ENCODE peak calls at places on chromosomes 3 and 15, in eight cellular contexts. One of them, this sample, is unnamed.

GRCh38 chr3:76673171-76673570 is 366.7 kb upstream of the ROBO2 start:
- DNase-seq in body of pancreas: no peak
- DNase-seq in lower leg skin: no peak
- DNase-seq in transverse colon: no peak
- DNase-seq in ovary: no peak
- DNase-seq in sigmoid colon: no peak
- DNase-seq in HCT116: no peak
- DNase-seq in A549: no peak
- DNase-seq in this sample: no peak

GRCh38 chr15:37698679-37699078 is 235.8 kb upstream of the TMCO5A start:
- DNase-seq in body of pancreas: no peak
- DNase-seq in transverse colon: no peak
- DNase-seq in ovary: no peak
- DNase-seq in A549: peak; percentile 2
- DNase-seq in HCT116: no peak
- DNase-seq in sigmoid colon: no peak
- DNase-seq in lower leg skin: no peak
- DNase-seq in this sample: no peak

GRCh38 chr3:143484851-143485512 is 363.3 kb downstream of the SLC9A9 start:
- DNase-seq in body of pancreas: no peak
- DNase-seq in A549: peak; percentile 13
- DNase-seq in ovary: no peak
- DNase-seq in transverse colon: no peak
- DNase-seq in lower leg skin: no peak
- DNase-seq in HCT116: peak; percentile 4
- DNase-seq in sigmoid colon: no peak
- DNase-seq in this sample: no peak

GRCh38 chr3:147200545-147200944 is 205.8 kb downstream of the ZIC4 start:
- DNase-seq in transverse colon: no peak
- DNase-seq in A549: no peak
- DNase-seq in HCT116: no peak
- DNase-seq in ovary: no peak
- DNase-seq in body of pancreas: no peak
- DNase-seq in sigmoid colon: no peak
- DNase-seq in lower leg skin: no peak
- DNase-seq in this sample: no peak

GRCh38 chr3:85801955-85802354 is 843.2 kb downstream of the CADM2 start:
- DNase-seq in transverse colon: no peak
- DNase-seq in body of pancreas: peak; percentile 6
- DNase-seq in sigmoid colon: no peak
- DNase-seq in A549: peak; percentile 39
- DNase-seq in ovary: no peak
- DNase-seq in lower leg skin: no peak
- DNase-seq in HCT116: no peak
- DNase-seq in this sample: no peak

GRCh38 chr3:30597131-30597768 is 9.2 kb upstream of the TGFBR2 start:
- DNase-seq in body of pancreas: peak; percentile 71
- DNase-seq in A549: peak; percentile 98
- DNase-seq in ovary: no peak
- DNase-seq in sigmoid colon: no peak
- DNase-seq in lower leg skin: no peak
- DNase-seq in transverse colon: no peak
- DNase-seq in HCT116: peak; percentile 94
- DNase-seq in this sample: no peak

GRCh38 chr15:62248277-62248974 is 83.3 kb upstream of the C2CD4B start:
- DNase-seq in lower leg skin: peak; percentile 72
- DNase-seq in sigmoid colon: no peak
- DNase-seq in ovary: no peak
- DNase-seq in A549: no peak
- DNase-seq in transverse colon: no peak
- DNase-seq in HCT116: no peak
- DNase-seq in body of pancreas: no peak
- DNase-seq in this sample: no peak

GRCh38 chr15:42605281-42605744 is 29.9 kb downstream of the STARD9 start:
- DNase-seq in transverse colon: no peak
- DNase-seq in ovary: no peak
- DNase-seq in HCT116: no peak
- DNase-seq in lower leg skin: no peak
- DNase-seq in A549: no peak
- DNase-seq in sigmoid colon: no peak
- DNase-seq in body of pancreas: no peak
- DNase-seq in this sample: no peak

GRCh38 chr3:151751161-151751560 is 17.4 kb downstream of the AADACL2 start:
- DNase-seq in sigmoid colon: no peak
- DNase-seq in ovary: no peak
- DNase-seq in transverse colon: no peak
- DNase-seq in lower leg skin: no peak
- DNase-seq in body of pancreas: no peak
- DNase-seq in HCT116: no peak
- DNase-seq in A549: no peak
- DNase-seq in this sample: no peak

GRCh38 chr3:184666422-184666821 is 45.4 kb downstream of the MAGEF1 start:
- DNase-seq in sigmoid colon: no peak
- DNase-seq in lower leg skin: no peak
- DNase-seq in ovary: no peak
- DNase-seq in transverse colon: no peak
- DNase-seq in HCT116: no peak
- DNase-seq in A549: no peak
- DNase-seq in body of pancreas: no peak
- DNase-seq in this sample: no peak

GRCh38 chr3:121855555-121855954 is 20.5 kb downstream of the EAF2 start:
- DNase-seq in sigmoid colon: no peak
- DNase-seq in HCT116: peak; percentile 26
- DNase-seq in ovary: no peak
- DNase-seq in A549: peak; percentile 34
- DNase-seq in body of pancreas: no peak
- DNase-seq in transverse colon: no peak
- DNase-seq in lower leg skin: no peak
- DNase-seq in this sample: no peak

GRCh38 chr15:57554063-57554820 is 37.5 kb upstream of the MYZAP start:
- DNase-seq in A549: no peak
- DNase-seq in sigmoid colon: no peak
- DNase-seq in HCT116: no peak
- DNase-seq in body of pancreas: no peak
- DNase-seq in lower leg skin: peak; percentile 77
- DNase-seq in transverse colon: no peak
- DNase-seq in ovary: peak; percentile 43
- DNase-seq in this sample: no peak

GRCh38 chr15:64943512-64944225 is 32.0 kb downstream of the ANKDD1A start:
- DNase-seq in A549: no peak
- DNase-seq in HCT116: no peak
- DNase-seq in sigmoid colon: no peak
- DNase-seq in ovary: no peak
- DNase-seq in transverse colon: no peak
- DNase-seq in lower leg skin: peak; percentile 50
- DNase-seq in body of pancreas: no peak
- DNase-seq in this sample: no peak

GRCh38 chr15:48424076-48424475 is 92.8 kb downstream of the DUT start:
- DNase-seq in sigmoid colon: no peak
- DNase-seq in HCT116: no peak
- DNase-seq in lower leg skin: no peak
- DNase-seq in transverse colon: no peak
- DNase-seq in body of pancreas: no peak
- DNase-seq in ovary: no peak
- DNase-seq in A549: no peak
- DNase-seq in this sample: no peak

GRCh38 chr3:70856414-70857162 is 544.1 kb upstream of the MDFIC2 start:
- DNase-seq in sigmoid colon: no peak
- DNase-seq in ovary: no peak
- DNase-seq in A549: peak; percentile 69
- DNase-seq in HCT116: no peak
- DNase-seq in transverse colon: no peak
- DNase-seq in body of pancreas: no peak
- DNase-seq in lower leg skin: no peak
- DNase-seq in this sample: no peak

GRCh38 chr3:48367201-48367600 is 4.8 kb upstream of the FBXW12 start:
- DNase-seq in ovary: no peak
- DNase-seq in lower leg skin: no peak
- DNase-seq in sigmoid colon: no peak
- DNase-seq in A549: no peak
- DNase-seq in body of pancreas: peak; percentile 78
- DNase-seq in transverse colon: peak; percentile 28
- DNase-seq in HCT116: no peak
- DNase-seq in this sample: no peak

GRCh38 chr15:63277044-63277892 is at the start of gene APH1B:
- DNase-seq in body of pancreas: peak; percentile 89
- DNase-seq in A549: peak; percentile 83
- DNase-seq in transverse colon: peak; percentile 90
- DNase-seq in ovary: peak; percentile 92
- DNase-seq in HCT116: no peak
- DNase-seq in sigmoid colon: peak; percentile 91
- DNase-seq in lower leg skin: peak; percentile 97
- DNase-seq in this sample: peak; percentile 91

GRCh38 chr3:130850044-130850797 is 43.7 kb upstream of the ATP2C1 start:
- DNase-seq in lower leg skin: no peak
- DNase-seq in body of pancreas: peak; percentile 50
- DNase-seq in ovary: no peak
- DNase-seq in transverse colon: no peak
- DNase-seq in sigmoid colon: no peak
- DNase-seq in HCT116: no peak
- DNase-seq in A549: peak; percentile 1
- DNase-seq in this sample: no peak
- H3K4me3 ChIP-seq in lower leg skin: no peak overlapping the region
- H3K4me3 ChIP-seq in body of pancreas: no peak overlapping the region
- H3K4me3 ChIP-seq in ovary: no peak overlapping the region
- H3K4me3 ChIP-seq in transverse colon: no peak overlapping the region
- H3K4me3 ChIP-seq in sigmoid colon: no peak overlapping the region
- H3K4me3 ChIP-seq in HCT116: no peak overlapping the region
- H3K4me3 ChIP-seq in A549: no peak overlapping the region
- H3K4me3 ChIP-seq in this sample: no peak overlapping the region

GRCh38 chr15:81294501-81294850 is 29.5 kb downstream of the STARD5 start:
- DNase-seq in HCT116: no peak
- DNase-seq in sigmoid colon: no peak
- DNase-seq in body of pancreas: no peak
- DNase-seq in A549: no peak
- DNase-seq in transverse colon: peak; percentile 48
- DNase-seq in ovary: no peak
- DNase-seq in lower leg skin: no peak
- DNase-seq in this sample: no peak

GRCh38 chr15:81291916-81292424 is 32.0 kb downstream of the STARD5 start:
- DNase-seq in ovary: no peak
- DNase-seq in A549: no peak
- DNase-seq in HCT116: no peak
- DNase-seq in sigmoid colon: no peak
- DNase-seq in lower leg skin: no peak
- DNase-seq in body of pancreas: no peak
- DNase-seq in transverse colon: peak; percentile 19
- DNase-seq in this sample: no peak

GRCh38 chr15:81293728-81294500 is 30.0 kb downstream of the STARD5 start:
- DNase-seq in sigmoid colon: no peak
- DNase-seq in A549: no peak
- DNase-seq in transverse colon: peak; percentile 65
- DNase-seq in lower leg skin: no peak
- DNase-seq in HCT116: no peak
- DNase-seq in body of pancreas: peak; percentile 52
- DNase-seq in ovary: no peak
- DNase-seq in this sample: no peak

GRCh38 chr15:81289910-81290309 is 34.0 kb downstream of the STARD5 start:
- DNase-seq in transverse colon: no peak
- DNase-seq in A549: no peak
- DNase-seq in sigmoid colon: no peak
- DNase-seq in lower leg skin: no peak
- DNase-seq in body of pancreas: no peak
- DNase-seq in ovary: no peak
- DNase-seq in HCT116: no peak
- DNase-seq in this sample: no peak

GRCh38 chr15:81292516-81293001 is 31.4 kb downstream of the STARD5 start:
- DNase-seq in sigmoid colon: no peak
- DNase-seq in body of pancreas: no peak
- DNase-seq in HCT116: no peak
- DNase-seq in lower leg skin: no peak
- DNase-seq in ovary: no peak
- DNase-seq in transverse colon: peak; percentile 71
- DNase-seq in A549: no peak
- DNase-seq in this sample: no peak
- TF ChIP-seq POLR2A in sigmoid colon: no peak
- TF ChIP-seq POLR2A in body of pancreas: no peak
- TF ChIP-seq POLR2A in HCT116: no peak
- TF ChIP-seq POLR2A in lower leg skin: no peak
- TF ChIP-seq POLR2A in ovary: no peak
- TF ChIP-seq POLR2A in transverse colon: peak; percentile 44
- TF ChIP-seq POLR2A in A549: no peak
- TF ChIP-seq POLR2A in this sample: no peak

GRCh38 chr15:58743161-58743502 is 6.4 kb downstream of the ADAM10 start:
- DNase-seq in lower leg skin: no peak
- DNase-seq in HCT116: no peak
- DNase-seq in transverse colon: no peak
- DNase-seq in ovary: no peak
- DNase-seq in body of pancreas: no peak
- DNase-seq in sigmoid colon: no peak
- DNase-seq in A549: no peak
- DNase-seq in this sample: no peak

GRCh38 chr15:58741032-58741431 is 8.5 kb downstream of the ADAM10 start:
- DNase-seq in body of pancreas: no peak
- DNase-seq in sigmoid colon: no peak
- DNase-seq in transverse colon: no peak
- DNase-seq in ovary: no peak
- DNase-seq in HCT116: no peak
- DNase-seq in lower leg skin: no peak
- DNase-seq in A549: no peak
- DNase-seq in this sample: no peak

GRCh38 chr15:58742022-58742421 is 7.5 kb downstream of the ADAM10 start:
- DNase-seq in sigmoid colon: no peak
- DNase-seq in transverse colon: no peak
- DNase-seq in lower leg skin: no peak
- DNase-seq in ovary: no peak
- DNase-seq in HCT116: no peak
- DNase-seq in body of pancreas: no peak
- DNase-seq in A549: no peak
- DNase-seq in this sample: no peak

GRCh38 chr15:58746174-58746573 is 3.3 kb downstream of the ADAM10 start:
- DNase-seq in ovary: no peak
- DNase-seq in HCT116: no peak
- DNase-seq in transverse colon: no peak
- DNase-seq in lower leg skin: no peak
- DNase-seq in sigmoid colon: no peak
- DNase-seq in body of pancreas: no peak
- DNase-seq in A549: no peak
- DNase-seq in this sample: no peak

GRCh38 chr15:58742424-58743160 is 6.9 kb downstream of the ADAM10 start:
- DNase-seq in lower leg skin: no peak
- DNase-seq in ovary: no peak
- DNase-seq in body of pancreas: no peak
- DNase-seq in sigmoid colon: no peak
- DNase-seq in HCT116: no peak
- DNase-seq in transverse colon: no peak
- DNase-seq in A549: no peak
- DNase-seq in this sample: no peak
- H3K4me3 ChIP-seq in lower leg skin: no peak overlapping the region
- H3K4me3 ChIP-seq in ovary: no peak overlapping the region
- H3K4me3 ChIP-seq in body of pancreas: no peak overlapping the region
- H3K4me3 ChIP-seq in sigmoid colon: no peak overlapping the region
- H3K4me3 ChIP-seq in HCT116: no peak overlapping the region
- H3K4me3 ChIP-seq in transverse colon: no peak overlapping the region
- H3K4me3 ChIP-seq in A549: no peak overlapping the region
- H3K4me3 ChIP-seq in this sample: no peak overlapping the region

DNA sequence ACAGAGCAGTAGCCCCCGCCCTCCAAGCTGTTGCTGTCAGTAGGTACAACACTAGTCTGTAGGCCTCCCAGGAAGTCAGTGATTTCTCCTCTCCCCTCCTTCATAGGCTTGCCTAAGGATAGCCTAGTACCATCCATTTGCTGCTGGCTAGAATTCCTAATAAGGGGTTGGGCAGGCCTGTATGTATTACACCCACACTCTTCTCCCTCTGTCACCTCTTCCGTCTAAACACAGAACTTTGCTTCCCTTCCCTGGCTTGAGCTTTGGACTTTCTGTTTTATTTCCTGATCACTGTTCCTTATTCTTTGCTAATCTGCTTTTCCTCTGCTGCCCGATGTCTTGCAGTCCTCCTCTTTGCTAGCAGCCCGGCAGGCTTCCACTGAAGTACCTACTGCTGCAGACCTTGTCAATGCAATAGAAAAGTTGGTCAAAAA is 93.4 kb upstream of the UMPS start:
- DNase-seq in lower leg skin: no peak
- DNase-seq in sigmoid colon: no peak
- DNase-seq in A549: no peak
- DNase-seq in body of pancreas: peak; percentile 16
- DNase-seq in transverse colon: peak; percentile 50
- DNase-seq in HCT116: no peak
- DNase-seq in ovary: no peak
- DNase-seq in this sample: no peak
- TF ChIP-seq POLR2A in lower leg skin: no peak
- TF ChIP-seq POLR2A in sigmoid colon: no peak
- TF ChIP-seq POLR2A in A549: no peak
- TF ChIP-seq POLR2A in body of pancreas: no peak
- TF ChIP-seq POLR2A in transverse colon: peak; percentile 83
- TF ChIP-seq POLR2A in HCT116: no peak
- TF ChIP-seq POLR2A in ovary: no peak
- TF ChIP-seq POLR2A in this sample: no peak